ENCODE peak calls at places on chromosome 21, in six cellular contexts. S is AG09309; W is lower lobe of right lung; J is mesothelial cell of epicardium; I is tibial nerve; H is CD8-positive, alpha-beta T cell. D is an unnamed sample.

GRCh38 chr21:41445465-41445862 is 19.4 kb downstream of the MX1 start:
- DNase-seq in J (no peak), H (no peak), S (no peak), I (no peak), W (no peak), D (no peak)

GRCh38 chr21:17911628-17912027 is 92.5 kb upstream of the C21orf91 start:
- DNase-seq in S (peak; percentile 20), W (no peak), I (no peak), J (no peak), H (no peak), D (no peak)

GRCh38 chr21:45096216-45096615 is 21.8 kb downstream of the ADARB1 start:
- DNase-seq in J (no peak), S (no peak), H (no peak), W (no peak), I (no peak), D (no peak)

GRCh38 chr21:34815831-34816700 is 147.3 kb downstream of the CLIC6 start:
- DNase-seq in J (no peak), H (no peak), W (no peak), I (no peak), S (no peak), D (no peak)

GRCh38 chr21:22044431-22044830 is 1046.2 kb downstream of the NCAM2 start:
- DNase-seq in W (no peak), H (no peak), S (no peak), I (no peak), J (no peak), D (no peak)

GRCh38 chr21:14989359-14989758 is 75.4 kb downstream of the NRIP1 start:
- DNase-seq in S (no peak), J (no peak), H (no peak), W (no peak), I (no peak), D (no peak)

GRCh38 chr21:41121785-41122415 is 46.1 kb upstream of the BACE2 start:
- DNase-seq in S (peak; percentile 21), I (peak; percentile 97), W (peak; percentile 80), H (peak; percentile 13), J (peak; percentile 88), D (peak; percentile 83)

GRCh38 chr21:41460578-41461527 is 34.8 kb downstream of the MX1 start:
- DNase-seq in S (peak; percentile 46), I (peak; percentile 73), J (peak; percentile 72), W (peak; percentile 83), H (peak; percentile 34), D (peak; percentile 75)

GRCh38 chr21:42258150-42258884 is 39.4 kb downstream of the ABCG1 start:
- DNase-seq in W (peak; percentile 84), I (peak; percentile 48), J (peak; percentile 66), H (peak; percentile 76), S (no peak), D (peak; percentile 83)

GRCh38 chr21:42088658-42089057 is 17.5 kb downstream of the UMODL1 start:
- DNase-seq in H (no peak), I (no peak), S (no peak), W (no peak), J (no peak), D (no peak)

GRCh38 chr21:45947716-45948255 is 33.8 kb upstream of the COL6A1 start:
- DNase-seq in S (no peak), I (no peak), H (no peak), W (no peak), J (no peak), D (no peak)

GRCh38 chr21:42000908-42001307 is 9.3 kb downstream of the ZBTB21 start:
- DNase-seq in I (no peak), W (no peak), H (no peak), J (no peak), S (no peak), D (no peak)

GRCh38 chr21:20083336-20083735 is 914.9 kb upstream of the NCAM2 start:
- DNase-seq in W (no peak), J (no peak), H (no peak), S (no peak), I (no peak), D (no peak)

GRCh38 chr21:34810786-34811185 is 142.0 kb downstream of the CLIC6 start:
- DNase-seq in J (no peak), I (no peak), W (no peak), S (no peak), H (no peak), D (no peak)

GRCh38 chr21:45927851-45928850 is 53.4 kb upstream of the COL6A1 start:
- DNase-seq in H (no peak), W (no peak), S (no peak), J (no peak), I (no peak), D (no peak)

GRCh38 chr21:21230672-21231071 is 232.5 kb downstream of the NCAM2 start:
- DNase-seq in J (no peak), W (no peak), I (no peak), H (no peak), S (no peak), D (no peak)

GRCh38 chr21:42411197-42411869 is 7.6 kb downstream of the UBASH3A start:
- DNase-seq in S (no peak), W (no peak), H (no peak), J (no peak), I (no peak), D (peak; percentile 57)

GRCh38 chr21:31078216-31078615 is 39.9 kb upstream of the KRTAP19-8 start:
- DNase-seq in W (no peak), H (no peak), J (no peak), I (no peak), S (no peak), D (no peak)

DNA sequence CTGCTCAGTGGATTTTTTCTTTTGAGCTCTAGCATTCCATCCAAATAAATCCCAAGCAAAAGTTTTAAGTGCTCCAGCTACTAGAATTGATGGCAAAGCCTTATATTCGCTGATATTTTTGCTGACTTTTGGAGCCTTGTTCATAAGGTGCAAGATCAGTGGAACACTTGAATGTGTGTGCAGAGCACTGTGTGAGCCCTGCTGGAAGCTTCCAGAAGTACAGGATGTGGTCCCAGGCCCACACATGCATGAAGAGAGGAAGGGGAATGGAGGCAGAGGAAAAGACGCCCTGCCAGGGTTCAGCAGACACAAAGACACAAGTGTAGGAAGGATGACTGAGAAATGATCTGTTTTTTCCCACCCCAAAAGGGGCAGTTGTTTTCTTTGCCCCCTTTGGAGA is 169.4 kb downstream of the KCNJ6 start:
- DNase-seq in S (no peak), I (no peak), H (no peak), W (no peak), J (no peak), D (no peak)
- TF ChIP-seq CTCF in S (no peak), I (no peak), H (no peak), W (no peak), J (no peak), D (peak; percentile 21)

DNA sequence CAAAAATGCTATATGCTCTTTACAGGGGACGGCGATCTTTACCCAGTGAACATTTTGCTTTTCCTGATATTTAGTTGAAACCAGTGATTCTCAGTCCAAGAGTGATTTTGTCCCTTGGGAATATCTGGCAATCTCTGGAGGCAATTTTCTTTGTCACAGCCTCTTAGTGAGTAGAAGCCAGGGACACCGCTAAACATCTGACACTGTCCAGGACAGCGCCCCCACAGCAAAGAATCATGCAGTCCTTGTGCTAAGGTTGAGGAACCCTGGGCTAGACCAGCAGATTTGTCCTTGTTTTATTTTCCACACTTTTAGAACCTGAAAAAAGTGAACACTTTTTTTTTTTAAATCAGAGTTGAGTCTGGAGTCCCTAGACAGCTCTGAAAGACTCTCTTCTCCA is 13.1 kb downstream of the EVA1C start:
- DNase-seq in J (no peak), S (no peak), I (no peak), H (no peak), W (no peak), D (no peak)
- TF ChIP-seq CTCF in J (no peak), S (no peak), I (no peak), H (no peak), W (no peak), D (no peak)

GRCh38 chr21:32578107-32578691 is 7.1 kb downstream of the TCP10L start:
- DNase-seq in W (no peak), J (no peak), S (no peak), H (no peak), I (no peak), D (no peak)
- TF ChIP-seq CTCF in W (no peak), J (no peak), S (peak; percentile 50), H (no peak), I (no peak), D (no peak)

DNA sequence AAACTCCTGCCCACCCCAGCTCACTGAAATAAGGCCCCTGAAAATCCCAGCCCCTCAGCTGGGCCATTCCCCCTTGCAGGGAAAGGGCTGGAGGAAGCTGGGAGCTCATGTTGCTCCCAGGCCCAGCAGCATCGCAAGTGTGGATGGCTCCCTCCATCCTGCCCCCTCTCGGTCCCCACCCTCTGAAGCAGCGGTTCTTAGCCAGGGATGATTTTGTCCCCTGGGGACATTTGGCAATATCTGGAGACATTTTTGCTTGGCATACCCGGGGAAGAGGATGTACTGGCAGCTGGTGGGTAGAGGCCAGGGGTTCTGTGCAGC is 56.8 kb downstream of the PSMG1 start:
- DNase-seq in H (no peak), I (no peak), S (no peak), W (no peak), J (no peak), D (no peak)
- TF ChIP-seq CTCF in H (no peak), I (no peak), S (no peak), W (no peak), J (no peak), D (no peak)

GRCh38 chr21:26849428-26850115 is 4.4 kb upstream of the ADAMTS1 start:
- DNase-seq in W (no peak), H (no peak), J (no peak), S (no peak), I (peak; percentile 60), D (no peak)

GRCh38 chr21:26852422-26852821 is 7.2 kb upstream of the ADAMTS1 start:
- DNase-seq in W (no peak), S (no peak), I (no peak), H (no peak), J (no peak), D (no peak)

GRCh38 chr21:26847951-26848350 is 2.7 kb upstream of the ADAMTS1 start:
- DNase-seq in I (no peak), S (no peak), W (no peak), J (no peak), H (no peak), D (no peak)

GRCh38 chr21:26851109-26851944 is 6.1 kb upstream of the ADAMTS1 start:
- DNase-seq in W (no peak), I (no peak), J (no peak), S (no peak), H (no peak), D (no peak)

DNA sequence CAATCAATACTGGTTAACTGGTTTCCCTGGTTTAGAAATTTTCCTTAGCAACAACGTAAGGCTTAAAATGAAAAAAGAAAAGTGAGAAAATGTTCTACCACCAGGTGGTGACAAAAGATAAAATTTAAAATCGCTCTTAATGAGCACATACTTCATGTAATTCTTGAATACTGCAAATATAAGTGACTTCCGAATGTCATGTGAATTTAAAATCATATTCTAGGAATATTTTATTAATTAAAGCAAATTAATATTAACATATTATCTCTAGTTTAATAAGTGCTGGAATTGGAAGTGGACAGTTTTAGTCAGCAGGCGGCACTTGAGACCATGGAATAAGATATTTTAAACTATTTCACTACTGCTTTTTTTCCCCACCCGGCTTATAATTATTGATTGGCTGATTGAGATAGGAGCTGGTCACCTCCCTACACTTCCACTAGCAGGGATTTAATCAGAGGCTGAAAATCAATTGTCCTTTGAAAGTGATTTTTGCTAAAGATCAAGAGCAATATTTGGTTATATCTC is 5.0 kb upstream of the ADAMTS1 start:
- DNase-seq in J (no peak), S (no peak), W (no peak), H (no peak), I (no peak), D (no peak)
- TF ChIP-seq CTCF in J (peak; percentile 82), S (peak; percentile 50), W (peak; percentile 65), H (no peak), I (peak; percentile 81), D (peak; percentile 75)